ENCODE peak calls at places on chromosomes 2 and 18, in eight cellular contexts. I is upper lobe of right lung, M is breast epithelium, U is ascending aorta, G is GM06990, S is HepG2, E is hepatocyte, Y is heart left ventricle. W is an unnamed sample.

GRCh38 chr2:227871375-227871788 is at the start of gene DAW1:
- DNase-seq in E (no peak), U (no peak), I (peak), Y (peak), G (peak), S (peak), M (no peak), W (peak)

GRCh38 chr2:221478106-221478863 is 93.8 kb downstream of the EPHA4 start:
- DNase-seq in E (no peak), S (no peak), U (no peak), M (no peak), G (no peak), I (no peak), Y (no peak), W (no peak)

GRCh38 chr2:53028259-53028658 is 739.3 kb upstream of the CHAC2 start:
- DNase-seq in U (no peak), E (no peak), S (no peak), Y (no peak), G (no peak), I (no peak), M (no peak), W (peak)

GRCh38 chr2:67416136-67416535 is 19.0 kb downstream of the ETAA1 start:
- DNase-seq in Y (no peak), S (no peak), M (no peak), U (no peak), G (no peak), I (no peak), E (no peak), W (no peak)

GRCh38 chr2:230505162-230505561 is 89.2 kb downstream of the SP100 start:
- DNase-seq in U (no peak), G (peak), Y (no peak), S (no peak), E (no peak), I (no peak), M (no peak), W (no peak)

GRCh38 chr2:206083602-206084467 is 2.1 kb downstream of the INO80D start:
- DNase-seq in Y (no peak), S (no peak), U (no peak), G (no peak), E (peak), I (no peak), M (no peak), W (peak)

GRCh38 chr2:47798628-47799027 is 15.7 kb downstream of the MSH6 start:
- DNase-seq in M (no peak), I (no peak), S (no peak), Y (no peak), E (no peak), U (no peak), G (no peak), W (no peak)

GRCh38 chr18:58216071-58216471 is 172.0 kb downstream of the NEDD4L start:
- DNase-seq in M (no peak), E (peak), S (no peak), G (no peak), I (no peak), Y (no peak), U (no peak), W (no peak)

GRCh38 chr2:43293744-43294695 is 67.6 kb upstream of the ZFP36L2 start:
- DNase-seq in S (peak), U (no peak), M (peak), I (no peak), G (peak), Y (no peak), E (peak), W (peak)

GRCh38 chr2:172216348-172216933 is 113.7 kb upstream of the DLX2 start:
- DNase-seq in U (no peak), G (no peak), S (no peak), I (no peak), E (no peak), M (no peak), Y (no peak), W (no peak)

GRCh38 chr2:46549159-46549902 is 70.0 kb downstream of the TMEM247 start:
- DNase-seq in M (no peak), I (no peak), Y (no peak), E (no peak), U (no peak), G (no peak), S (no peak), W (no peak)

GRCh38 chr2:43114210-43114609 is 112.2 kb downstream of the ZFP36L2 start:
- DNase-seq in Y (no peak), M (no peak), U (no peak), S (peak), I (no peak), E (no peak), G (no peak), W (peak)

GRCh38 chr2:222572264-222572721 is 83.6 kb downstream of the FARSB start:
- DNase-seq in I (no peak), M (no peak), E (no peak), G (no peak), S (no peak), U (no peak), Y (no peak), W (no peak)

GRCh38 chr2:239543696-239544095 is 142.9 kb upstream of the HDAC4 start:
- DNase-seq in U (no peak), E (no peak), G (no peak), M (no peak), Y (no peak), S (no peak), I (no peak), W (no peak)

GRCh38 chr2:217604527-217605279 is 398.1 kb downstream of the TNS1 start:
- DNase-seq in U (no peak), I (no peak), G (no peak), S (no peak), E (no peak), M (no peak), Y (no peak), W (no peak)

GRCh38 chr2:177592945-177593344 is 200.4 kb downstream of the AGPS start:
- DNase-seq in U (no peak), S (no peak), M (no peak), E (no peak), G (no peak), I (no peak), Y (no peak), W (no peak)

GRCh38 chr2:124692707-124693106 is 667.6 kb downstream of the CNTNAP5 start:
- DNase-seq in M (no peak), Y (no peak), G (no peak), I (no peak), U (no peak), S (no peak), E (no peak), W (no peak)

GRCh38 chr2:64866797-64867196 is 122.4 kb upstream of the SLC1A4 start:
- DNase-seq in G (no peak), Y (no peak), S (no peak), I (no peak), E (peak), M (no peak), U (no peak), W (peak)

GRCh38 chr2:46275995-46276394 is 21.2 kb upstream of the EPAS1 start:
- DNase-seq in G (no peak), S (no peak), I (peak), M (no peak), U (no peak), E (no peak), Y (peak), W (peak)

GRCh38 chr2:184053326-184053725 is 545.0 kb upstream of the ZNF804A start:
- DNase-seq in G (no peak), S (no peak), M (peak), E (no peak), Y (no peak), I (no peak), U (no peak), W (no peak)

DNA sequence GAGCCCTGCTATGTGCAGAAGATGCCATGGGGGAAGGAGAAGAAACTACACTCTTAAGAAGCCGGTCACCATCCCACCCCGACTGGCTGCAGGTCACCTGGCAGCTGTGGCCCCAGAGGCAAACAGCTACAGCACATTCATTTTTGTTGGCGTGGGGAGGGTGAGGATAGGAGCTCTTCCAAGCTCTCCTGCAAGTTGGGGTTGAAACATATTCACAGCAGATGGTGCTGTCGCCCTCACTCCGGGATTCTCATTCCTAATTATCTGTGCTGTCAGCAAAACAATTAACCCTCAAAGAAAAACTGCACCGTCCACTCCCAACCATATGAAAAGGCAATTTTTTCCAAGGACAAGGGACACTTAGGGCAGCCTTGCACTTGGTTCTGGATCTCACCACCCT is 68.7 kb downstream of the ZBTB7C start:
- DNase-seq in G (no peak), M (peak), I (no peak), Y (no peak), S (no peak), U (no peak), E (no peak), W (no peak)
- TF ChIP-seq CTCF in G (no peak), M (peak), I (peak), Y (no peak), S (no peak), U (no peak), E (no peak), W (no peak)

GRCh38 chr2:224948005-224948404 is 94.3 kb downstream of the DOCK10 start:
- DNase-seq in E (no peak), I (no peak), Y (no peak), S (no peak), G (no peak), M (no peak), U (no peak), W (no peak)
- H3K4me3 ChIP-seq in E (no peak), I (no peak), Y (no peak), S (no peak), G (no peak), M (no peak), U (no peak), W (no peak)

DNA sequence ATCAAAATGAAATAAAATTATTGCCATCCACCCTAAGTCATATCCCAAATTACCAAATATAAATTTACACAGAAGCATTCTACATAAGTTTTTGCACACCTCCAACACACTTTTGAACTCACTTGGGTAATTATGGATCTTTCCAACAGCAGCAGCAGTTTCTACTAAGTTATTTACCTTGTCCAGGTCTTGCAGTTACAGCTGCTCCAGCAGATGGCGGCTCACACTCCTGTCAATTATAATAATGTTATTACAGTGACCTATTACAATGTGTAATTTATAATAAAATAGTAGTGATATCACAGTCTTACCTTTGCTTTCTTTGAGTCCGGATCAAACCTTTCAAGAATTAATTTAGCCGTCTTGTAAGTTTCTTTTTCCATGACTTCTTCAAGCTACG is 37.9 kb downstream of the LNPK start:
- DNase-seq in S (peak), I (no peak), E (no peak), Y (no peak), U (no peak), M (no peak), G (no peak), W (peak)
- TF ChIP-seq CTCF in S (peak), I (peak), E (peak), Y (no peak), U (no peak), M (no peak), G (no peak), W (peak)

DNA sequence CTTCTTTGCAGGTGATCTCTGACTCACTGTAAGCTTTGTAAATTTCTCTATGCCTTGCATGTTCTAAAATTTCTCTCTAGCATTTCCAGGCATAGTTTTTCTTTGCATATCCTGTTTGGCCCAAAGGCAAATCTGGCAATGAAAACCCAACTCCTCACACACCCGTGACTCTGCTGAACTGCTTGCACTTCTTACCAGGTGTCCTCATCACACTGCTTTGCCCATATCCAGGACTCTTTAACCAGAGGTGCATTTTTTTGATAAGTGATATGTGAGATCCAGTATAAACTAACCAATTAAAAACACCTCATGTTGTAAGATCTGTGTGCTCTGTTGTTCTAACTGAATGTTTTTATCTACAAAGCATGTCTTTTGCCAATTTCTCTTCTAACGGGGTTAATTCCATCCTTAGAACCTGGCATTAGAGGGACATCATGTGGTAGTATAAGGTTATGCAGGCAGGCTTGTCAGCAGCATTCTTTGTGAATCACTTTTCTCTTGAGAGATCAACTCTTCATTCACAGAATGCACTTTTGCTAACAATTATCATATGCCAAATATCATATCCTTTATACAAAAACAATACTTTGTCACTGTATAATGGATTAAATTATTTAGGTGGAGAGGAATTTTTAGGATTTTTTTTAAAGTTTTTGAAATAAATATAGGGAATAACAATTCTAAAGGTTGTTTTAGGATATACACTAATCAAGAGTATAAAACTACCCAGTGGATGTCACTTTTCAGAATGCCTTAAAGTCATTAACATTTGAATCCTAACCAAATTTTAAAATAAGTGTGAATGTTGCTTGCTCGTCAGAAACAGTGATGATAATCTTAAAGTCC is 20.8 kb upstream of the TMX3 start:
- DNase-seq in I (no peak), U (no peak), Y (no peak), M (no peak), G (no peak), E (peak), S (peak), W (peak)
- H3K4me3 ChIP-seq in I (no peak), U (no peak), Y (no peak), M (no peak), G (no peak), E (no peak), S (no peak), W (no peak)

GRCh38 chr18:46559296-46559695 is 97.7 kb downstream of the LOXHD1 start:
- DNase-seq in G (no peak), I (no peak), S (no peak), M (no peak), U (no peak), E (no peak), Y (no peak), W (no peak)

GRCh38 chr18:46555213-46555612 is 101.8 kb downstream of the LOXHD1 start:
- DNase-seq in I (no peak), S (peak), U (no peak), Y (no peak), M (no peak), E (no peak), G (no peak), W (no peak)

GRCh38 chr18:46554406-46554805 is 102.6 kb downstream of the LOXHD1 start:
- DNase-seq in M (no peak), I (no peak), G (no peak), Y (no peak), U (no peak), E (no peak), S (no peak), W (no peak)

GRCh38 chr18:46556590-46557206 is 100.3 kb downstream of the LOXHD1 start:
- DNase-seq in M (no peak), S (no peak), U (no peak), I (no peak), E (no peak), Y (no peak), G (no peak), W (no peak)

DNA sequence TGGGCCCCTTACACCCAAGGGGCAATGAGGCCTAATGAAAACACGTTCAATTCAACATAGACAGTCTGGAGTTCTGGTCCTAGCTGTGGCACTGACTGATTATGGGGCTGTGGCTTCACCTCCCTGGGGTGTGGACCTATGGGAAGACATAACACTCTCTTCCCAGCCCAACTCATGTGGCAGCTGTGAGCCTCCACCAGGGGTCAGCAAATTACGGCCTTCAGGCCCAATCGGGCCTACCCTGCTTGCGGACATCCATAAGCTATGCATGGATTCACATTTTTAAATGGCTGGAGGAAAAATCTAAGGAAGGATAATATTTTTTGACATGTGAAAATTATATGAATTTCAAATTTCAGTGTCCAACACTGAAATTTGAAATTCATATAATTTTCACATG is 101.3 kb downstream of the LOXHD1 start:
- DNase-seq in E (peak), I (no peak), U (no peak), G (no peak), Y (no peak), M (no peak), S (peak), W (peak)
- TF ChIP-seq CTCF in E (peak), I (peak), U (no peak), G (peak), Y (peak), M (no peak), S (peak), W (peak)

DNA sequence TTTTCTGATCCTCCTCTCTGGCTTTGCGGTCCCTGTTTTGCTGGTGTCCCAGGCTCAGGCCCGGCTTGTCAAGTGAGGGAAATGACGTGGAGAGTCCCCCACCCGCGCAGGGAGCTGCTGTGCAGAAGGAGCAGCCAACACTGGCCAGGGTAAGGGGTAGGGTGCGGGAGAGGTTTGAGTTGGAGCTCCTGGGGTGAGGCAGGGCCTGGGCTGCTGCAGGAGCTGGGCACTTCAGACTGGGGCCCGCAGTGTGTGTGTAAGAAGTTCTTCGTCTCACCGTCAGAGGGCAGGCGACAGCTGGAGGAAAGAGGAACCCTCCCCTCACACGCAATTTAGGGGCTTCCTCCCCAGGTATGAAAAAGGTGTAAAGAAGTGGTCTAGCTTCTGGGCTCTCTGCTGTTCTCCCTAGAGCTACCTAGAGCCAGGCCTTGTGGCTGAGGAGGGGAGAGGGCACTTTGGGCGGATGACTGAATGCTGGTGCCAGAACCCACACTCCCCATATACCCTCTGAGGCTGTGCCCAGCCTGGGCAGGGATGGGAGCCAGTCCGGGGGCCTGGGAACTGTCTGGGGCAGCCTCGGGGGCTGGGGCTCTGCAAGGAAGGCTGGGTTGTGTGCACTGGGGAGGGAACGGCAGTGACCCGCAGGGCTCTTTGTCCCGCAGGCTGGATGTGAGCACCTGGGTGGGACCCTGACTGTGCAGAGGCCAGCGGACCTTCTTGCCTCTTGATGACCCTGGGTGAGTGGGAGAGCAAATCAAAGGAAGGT is 11.8 kb downstream of the CELF4 start:
- DNase-seq in E (peak), U (no peak), G (no peak), M (no peak), Y (no peak), S (no peak), I (peak), W (no peak)
- H3K4me3 ChIP-seq in E (no peak), U (no peak), G (no peak), M (no peak), Y (no peak), S (no peak), I (no peak), W (no peak)